ENCODE peak calls at places on chromosomes 4 and X, in eight cellular contexts. F is upper lobe of right lung, O is colonic mucosa, J is ovary, H is cardiac muscle cell, G is thoracic aorta, X is suprapubic skin, W is IMR-90. A is an unnamed sample. For H3K9me3, the result is how much of the 10 kb centered on the place peaks cover.

GRCh38 chr4:138697771-138698170 is 317.8 kb upstream of the NOCT start:
- DNase-seq in G (no peak), W (peak), X (no peak), H (no peak), J (no peak), F (no peak), O (no peak), A (peak)

GRCh38 chr4:145871209-145871608 is 67.4 kb downstream of the ZNF827 start:
- DNase-seq in H (no peak), G (no peak), W (no peak), X (no peak), F (no peak), O (no peak), J (no peak), A (no peak)

GRCh38 chr4:7719354-7720174 is 220.1 kb downstream of the AFAP1 start:
- DNase-seq in J (peak), G (no peak), F (peak), W (no peak), O (peak), X (no peak), H (peak), A (no peak)

GRCh38 chr4:15656038-15656470 is 897 bp upstream of the FBXL5 start:
- DNase-seq in F (no peak), J (no peak), H (no peak), O (no peak), X (no peak), W (no peak), G (no peak), A (no peak)

GRCh38 chr4:102687373-102687981 is 73.3 kb downstream of the MANBA start:
- DNase-seq in J (no peak), W (peak), H (no peak), X (no peak), O (no peak), F (no peak), G (no peak), A (no peak)

GRCh38 chr4:47686294-47686872 is 151.5 kb downstream of the CORIN start:
- DNase-seq in W (peak), X (no peak), F (peak), J (no peak), H (peak), O (peak), G (no peak), A (no peak)

GRCh38 chr4:78166582-78166981 is 109.5 kb downstream of the FRAS1 start:
- DNase-seq in X (no peak), G (no peak), H (no peak), O (no peak), F (no peak), J (no peak), W (no peak), A (no peak)

GRCh38 chrX:131441033-131441432 is 102.8 kb upstream of the OR13H1 start:
- DNase-seq in F (no peak), G (no peak), H (no peak), W (no peak), X (no peak), J (no peak), O (no peak), A (no peak)

GRCh38 chrX:132199941-132200340 is 19.3 kb downstream of the RAP2C start:
- DNase-seq in F (no peak), G (no peak), W (no peak), J (no peak), O (no peak), H (no peak), X (no peak), A (no peak)

GRCh38 chr4:70948665-70949284 is 44.7 kb upstream of the DCK start:
- DNase-seq in W (no peak), J (no peak), H (no peak), F (no peak), G (no peak), O (no peak), X (no peak), A (no peak)

GRCh38 chrX:1502853-1503252 is 34.1 kb downstream of the P2RY8 start:
- DNase-seq in O (no peak), W (no peak), G (no peak), X (no peak), J (no peak), H (no peak), F (peak), A (no peak)

GRCh38 chr4:174531486-174531885 is 9.2 kb upstream of the HPGD start:
- DNase-seq in O (no peak), G (no peak), H (no peak), X (no peak), F (no peak), J (no peak), W (no peak), A (no peak)

GRCh38 chr4:87559090-87559837 is 30.1 kb upstream of the SPARCL1 start:
- DNase-seq in F (no peak), G (no peak), W (no peak), H (peak), J (no peak), O (no peak), X (no peak), A (no peak)

GRCh38 chrX:112687189-112687691 is 7.5 kb upstream of the LHFPL1 start:
- DNase-seq in G (no peak), F (no peak), X (no peak), H (no peak), O (no peak), J (no peak), W (peak), A (no peak)

GRCh38 chr4:130028552-130028951 is 932.6 kb downstream of the C4orf33 start:
- DNase-seq in G (no peak), W (no peak), H (peak), O (no peak), F (no peak), J (no peak), X (no peak), A (no peak)

GRCh38 chrX:110302975-110303374 is 14.9 kb downstream of the AMMECR1 start:
- DNase-seq in X (no peak), H (no peak), O (no peak), W (no peak), F (no peak), J (no peak), G (no peak), A (no peak)

GRCh38 chr4:174209296-174209695 is 74.2 kb downstream of the FBXO8 start:
- DNase-seq in J (no peak), W (peak), H (no peak), O (no peak), F (no peak), X (no peak), G (no peak), A (no peak)

GRCh38 chrX:57289089-57289488 is 2.6 kb downstream of the FAAH2 start:
- DNase-seq in X (no peak), G (no peak), O (no peak), H (no peak), W (no peak), J (no peak), F (no peak), A (no peak)

GRCh38 chrX:27917713-27918500 is 63.3 kb downstream of the DCAF8L1 start:
- DNase-seq in O (no peak), X (no peak), G (no peak), W (no peak), H (no peak), J (no peak), F (no peak), A (no peak)

GRCh38 chrX:2526390-2526789 is 25.6 kb upstream of the DHRSX start:
- DNase-seq in H (no peak), X (no peak), F (no peak), W (no peak), J (no peak), G (no peak), O (no peak), A (no peak)

DNA sequence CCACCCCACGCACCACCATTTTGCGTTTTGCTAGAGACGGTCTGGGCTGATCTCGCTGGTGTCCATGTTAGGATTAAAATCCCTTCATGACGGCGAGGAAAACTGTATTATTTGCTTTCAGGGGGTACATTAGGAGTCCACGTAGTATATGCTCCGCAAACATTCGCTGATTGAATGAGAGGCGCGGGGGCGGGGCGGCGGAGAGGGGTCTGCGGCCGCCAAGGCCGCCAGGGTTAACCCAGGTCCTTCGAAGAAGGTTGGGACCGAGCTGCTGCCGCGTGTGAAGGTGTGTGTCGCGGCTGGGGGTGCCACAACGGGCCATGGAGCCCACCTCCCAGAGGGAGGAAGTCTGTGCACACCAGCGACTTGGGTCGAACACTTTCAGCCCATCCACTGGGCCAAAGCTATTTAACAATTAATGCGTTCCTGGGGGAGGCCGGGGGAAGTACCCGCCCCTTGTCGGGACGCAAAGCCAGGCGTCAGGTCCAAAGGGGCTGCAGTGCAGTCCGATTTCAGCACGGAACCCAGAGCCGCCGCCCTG is 6.4 kb upstream of the PITX2 start:
- DNase-seq in X (no peak), F (no peak), G (no peak), H (no peak), W (no peak), J (no peak), O (no peak), A (no peak)
- H3K9me3 ChIP-seq in X (under half), F (under half), G (under half), H (under half), W (under half), J (under half), O (under half), A (under half)

GRCh38 chr4:106314960-106315359 is 1.0 kb downstream of the TBCK start:
- DNase-seq in G (no peak), O (no peak), X (no peak), F (no peak), W (no peak), J (no peak), H (no peak), A (no peak)

GRCh38 chr4:106315476-106315967 is 487 bp downstream of the TBCK start:
- DNase-seq in F (no peak), H (no peak), J (no peak), X (peak), O (peak), G (no peak), W (peak), A (no peak)

GRCh38 chr4:106312997-106313522 is 2.9 kb downstream of the TBCK start:
- DNase-seq in F (no peak), X (no peak), H (no peak), W (no peak), O (no peak), J (no peak), G (no peak), A (no peak)

GRCh38 chr4:106315968-106316772 is at the start of the genes AIMP1 and TBCK:
- DNase-seq in X (peak), F (peak), H (peak), J (peak), W (peak), O (peak), G (peak), A (peak)

DNA sequence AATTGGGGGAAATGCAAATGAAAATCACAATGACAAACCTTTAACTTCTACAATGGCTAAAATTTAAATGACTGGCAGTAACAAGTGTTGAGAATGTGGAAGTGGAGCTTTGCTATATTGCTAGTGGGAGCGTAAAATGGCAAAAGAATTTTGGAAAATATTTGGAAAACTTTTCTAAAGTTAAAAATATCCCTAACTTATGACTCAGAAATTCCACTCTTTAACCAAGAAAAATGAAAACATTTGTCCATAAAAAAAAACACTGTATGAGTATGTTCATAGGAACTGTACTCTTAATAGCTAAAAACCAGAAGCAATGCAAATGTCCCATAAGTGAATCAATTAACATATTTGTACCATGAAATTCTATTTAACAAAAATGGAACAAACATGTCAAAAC is 3.6 kb downstream of the TBCK start:
- DNase-seq in O (no peak), J (no peak), F (no peak), X (no peak), H (no peak), W (peak), G (no peak), A (no peak)
- H3K4me3 ChIP-seq in O (no peak), J (no peak), F (no peak), X (no peak), H (no peak), W (no peak), G (peak), A (no peak)

GRCh38 chr4:52943644-52944043 is 81.5 kb downstream of the RASL11B start:
- DNase-seq in G (no peak), W (no peak), X (no peak), H (no peak), O (no peak), J (no peak), F (no peak), A (no peak)

GRCh38 chr4:52939325-52939724 is 77.2 kb downstream of the RASL11B start:
- DNase-seq in O (no peak), X (no peak), G (no peak), W (peak), J (no peak), H (no peak), F (no peak), A (no peak)

GRCh38 chr4:52942936-52943335 is 80.8 kb downstream of the RASL11B start:
- DNase-seq in X (no peak), W (no peak), J (no peak), O (no peak), F (no peak), H (no peak), G (no peak), A (no peak)

GRCh38 chr4:52939739-52940138 is 77.6 kb downstream of the RASL11B start:
- DNase-seq in J (no peak), X (no peak), O (no peak), G (no peak), W (no peak), H (no peak), F (no peak), A (no peak)

DNA sequence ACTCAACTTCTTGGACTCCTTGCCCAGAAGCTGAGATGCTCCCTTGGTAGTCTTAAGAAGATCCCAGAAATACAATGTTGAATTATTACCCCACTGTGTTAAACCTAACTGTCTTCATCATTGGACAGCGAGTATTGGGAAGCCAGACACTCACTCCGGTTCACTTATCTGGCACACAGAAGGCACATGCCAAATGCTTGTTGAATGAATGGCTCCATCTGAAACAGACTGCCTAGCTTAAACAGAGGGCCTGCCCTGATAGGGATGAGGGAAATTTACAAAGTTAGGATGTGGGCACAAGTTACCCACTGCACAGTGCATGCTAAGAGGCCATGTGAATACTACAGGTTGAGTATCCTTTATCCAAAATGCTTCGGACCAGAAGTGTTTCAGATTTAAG is 79.3 kb downstream of the RASL11B start:
- DNase-seq in H (no peak), G (no peak), J (no peak), W (no peak), F (no peak), X (no peak), O (no peak), A (no peak)
- H3K9me3 ChIP-seq in H (under half), G (under half), J (under half), W (under half), F (under half), X (under half), O (under half), A (under half)

GRCh38 chrX:105822138-105823091 is at the start of gene NRK:
- DNase-seq in X (no peak), F (peak), G (no peak), H (peak), J (peak), O (no peak), W (no peak), A (no peak)

GRCh38 chrX:105823092-105823454 is 734 bp downstream of the NRK start:
- DNase-seq in F (no peak), J (no peak), G (no peak), H (no peak), X (no peak), W (no peak), O (no peak), A (no peak)

GRCh38 chrX:105816517-105816916 is 5.8 kb upstream of the NRK start:
- DNase-seq in W (no peak), F (no peak), G (no peak), J (no peak), X (no peak), H (no peak), O (no peak), A (no peak)

GRCh38 chrX:105820247-105820646 is 2.1 kb upstream of the NRK start:
- DNase-seq in O (no peak), F (no peak), G (no peak), H (no peak), X (no peak), J (no peak), W (no peak), A (no peak)

GRCh38 chrX:105821471-105822081 is 763 bp upstream of the NRK start:
- DNase-seq in O (no peak), J (peak), H (peak), F (peak), G (no peak), X (no peak), W (peak), A (peak)
- H3K4me3 ChIP-seq in O (no peak), J (peak), H (peak), F (no peak), G (peak), X (peak), W (peak), A (peak)

DNA sequence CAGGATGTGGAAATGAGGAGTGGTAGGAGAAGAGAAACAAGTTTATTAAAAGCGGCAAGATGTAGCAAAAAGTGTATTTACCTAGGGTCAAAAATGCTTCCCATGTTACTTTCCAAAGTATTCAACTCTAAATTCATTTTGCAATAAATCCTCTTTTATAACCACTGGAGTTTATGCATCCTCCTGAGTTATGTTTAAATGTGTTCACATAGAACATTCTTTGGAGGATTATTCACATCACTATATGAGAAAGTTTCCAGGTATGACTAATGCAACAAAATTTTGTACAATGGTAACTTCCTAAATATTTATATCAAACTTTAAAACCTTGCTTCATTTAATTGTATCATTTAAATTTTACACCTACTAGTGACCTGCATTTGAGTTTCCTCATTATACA is 870.6 kb upstream of the SLIT2 start:
- DNase-seq in O (no peak), H (no peak), W (peak), F (no peak), J (no peak), X (no peak), G (no peak), A (peak)
- H3K9me3 ChIP-seq in O (under half), H (under half), W (under half), F (under half), J (under half), X (under half), G (under half), A (under half)

GRCh38 chr4:24208691-24209090 is 318.8 kb upstream of the PPARGC1A start:
- DNase-seq in H (no peak), W (no peak), J (no peak), X (no peak), O (no peak), G (no peak), F (no peak), A (no peak)

GRCh38 chr4:24209891-24210290 is 320.0 kb upstream of the PPARGC1A start:
- DNase-seq in F (no peak), W (no peak), O (no peak), J (no peak), G (no peak), X (no peak), H (no peak), A (no peak)

GRCh38 chr4:24209131-24209530 is 319.3 kb upstream of the PPARGC1A start:
- DNase-seq in H (no peak), G (no peak), F (no peak), J (no peak), W (no peak), X (no peak), O (no peak), A (no peak)

GRCh38 chr4:24211821-24212220 is 322.0 kb upstream of the PPARGC1A start:
- DNase-seq in F (no peak), J (no peak), G (no peak), X (no peak), O (no peak), W (peak), H (no peak), A (no peak)

DNA sequence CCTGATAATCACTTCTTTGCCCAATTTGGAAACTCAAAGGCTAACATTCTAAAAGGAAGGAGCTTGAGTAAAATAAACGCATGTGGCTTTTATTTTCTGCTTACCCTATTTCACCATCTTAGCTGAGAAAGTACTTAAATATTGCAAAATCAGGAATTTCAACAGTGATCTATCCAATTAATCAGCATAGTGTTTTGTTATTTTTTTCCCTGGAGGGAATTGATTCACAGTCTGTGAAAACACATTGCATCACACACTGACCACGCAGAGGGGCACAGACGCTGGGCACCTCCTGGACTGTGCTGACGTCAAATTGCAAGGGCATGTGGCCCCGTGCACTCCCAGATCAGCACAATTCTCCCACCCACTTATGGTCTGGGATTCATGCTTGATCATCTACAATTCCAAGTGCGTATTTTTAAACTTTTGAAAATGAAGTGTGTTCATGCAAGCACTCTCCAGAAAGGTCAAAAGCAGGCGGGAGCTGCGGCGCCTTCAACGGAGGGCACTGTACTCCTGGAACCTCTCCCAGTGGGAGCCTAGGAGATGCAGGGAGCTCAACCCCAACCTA is 320.6 kb upstream of the PPARGC1A start:
- DNase-seq in G (peak), F (peak), W (peak), J (peak), H (no peak), X (peak), O (no peak), A (peak)
- H3K4me3 ChIP-seq in G (no peak), F (peak), W (no peak), J (no peak), H (no peak), X (no peak), O (no peak), A (no peak)

GRCh38 chr4:1400861-1401408 is 5.3 kb downstream of the NKX1-1 start:
- DNase-seq in H (no peak), G (no peak), O (no peak), J (peak), W (no peak), F (peak), X (no peak), A (no peak)
- H3K9me3 ChIP-seq in H (under half), G (under half), O (under half), J (under half), W (under half), F (under half), X (under half), A (under half)

A was measured in AG04450.